ENCODE peak calls at places on chromosomes 4 and X, in four cellular contexts. One of them, this sample, is unnamed.

GRCh38 chr4:183348136-183348535 is 25.9 kb upstream of the CLDN24 start:
- DNase-seq in naive thymus-derived CD4-positive, alpha-beta T cell: no peak
- DNase-seq in cardiac muscle cell: no peak
- DNase-seq in lung: no peak
- DNase-seq in this sample: no peak

GRCh38 chr4:25928956-25929336 is 14.9 kb downstream of the SMIM20 start:
- DNase-seq in cardiac muscle cell: peak; percentile 64
- DNase-seq in lung: no peak
- DNase-seq in naive thymus-derived CD4-positive, alpha-beta T cell: no peak
- DNase-seq in this sample: no peak

GRCh38 chr4:77800077-77800476 is 19.1 kb downstream of the CNOT6L start:
- DNase-seq in cardiac muscle cell: no peak
- DNase-seq in naive thymus-derived CD4-positive, alpha-beta T cell: no peak
- DNase-seq in lung: no peak
- DNase-seq in this sample: no peak

GRCh38 chr4:149845643-149846208 is 30.1 kb upstream of the IQCM start:
- DNase-seq in naive thymus-derived CD4-positive, alpha-beta T cell: no peak
- DNase-seq in lung: no peak
- DNase-seq in cardiac muscle cell: no peak
- DNase-seq in this sample: no peak

GRCh38 chrX:9677098-9677739 is 88.4 kb downstream of the GPR143 start:
- DNase-seq in cardiac muscle cell: peak; percentile 40
- DNase-seq in lung: no peak
- DNase-seq in naive thymus-derived CD4-positive, alpha-beta T cell: no peak
- DNase-seq in this sample: no peak

GRCh38 chrX:108178099-108178498 is 86.5 kb downstream of the ATG4A start:
- DNase-seq in lung: no peak
- DNase-seq in naive thymus-derived CD4-positive, alpha-beta T cell: no peak
- DNase-seq in cardiac muscle cell: no peak
- DNase-seq in this sample: no peak

GRCh38 chr4:16464651-16465050 is 238.4 kb upstream of the TAPT1 start:
- DNase-seq in cardiac muscle cell: peak; percentile 13
- DNase-seq in naive thymus-derived CD4-positive, alpha-beta T cell: no peak
- DNase-seq in lung: no peak
- DNase-seq in this sample: no peak

GRCh38 chrX:80705379-80705778 is 104.3 kb downstream of the BRWD3 start:
- DNase-seq in naive thymus-derived CD4-positive, alpha-beta T cell: no peak
- DNase-seq in cardiac muscle cell: no peak
- DNase-seq in lung: no peak
- DNase-seq in this sample: no peak

GRCh38 chr4:186067757-186068385 is 1.1 kb upstream of the TLR3 start:
- DNase-seq in cardiac muscle cell: peak; percentile 71
- DNase-seq in naive thymus-derived CD4-positive, alpha-beta T cell: no peak
- DNase-seq in lung: peak; percentile 69
- DNase-seq in this sample: no peak

GRCh38 chr4:3945511-3946290 is 179.5 kb downstream of the ADRA2C start:
- DNase-seq in naive thymus-derived CD4-positive, alpha-beta T cell: no peak
- DNase-seq in lung: no peak
- DNase-seq in cardiac muscle cell: no peak
- DNase-seq in this sample: no peak

GRCh38 chr4:177696438-177696966 is 254.3 kb upstream of the AGA start:
- DNase-seq in cardiac muscle cell: no peak
- DNase-seq in lung: no peak
- DNase-seq in naive thymus-derived CD4-positive, alpha-beta T cell: no peak
- DNase-seq in this sample: no peak

GRCh38 chrX:102712216-102712966 is at the start of gene GPRASP2:
- DNase-seq in lung: peak; percentile 47
- DNase-seq in naive thymus-derived CD4-positive, alpha-beta T cell: no peak
- DNase-seq in cardiac muscle cell: peak; percentile 30
- DNase-seq in this sample: peak; percentile 20

GRCh38 chr4:176137626-176138025 is 57.8 kb downstream of the SPATA4 start:
- DNase-seq in naive thymus-derived CD4-positive, alpha-beta T cell: no peak
- DNase-seq in lung: no peak
- DNase-seq in cardiac muscle cell: peak; percentile 10
- DNase-seq in this sample: no peak

GRCh38 chr4:53780736-53781400 is 189.6 kb upstream of the LNX1 start:
- DNase-seq in naive thymus-derived CD4-positive, alpha-beta T cell: no peak
- DNase-seq in cardiac muscle cell: no peak
- DNase-seq in lung: no peak
- DNase-seq in this sample: no peak

GRCh38 chrX:45009371-45010000 is 136.5 kb downstream of the KDM6A start:
- DNase-seq in lung: no peak
- DNase-seq in cardiac muscle cell: no peak
- DNase-seq in naive thymus-derived CD4-positive, alpha-beta T cell: no peak
- DNase-seq in this sample: no peak

GRCh38 chr4:101175896-101176676 is 171.2 kb downstream of the PPP3CA start:
- DNase-seq in cardiac muscle cell: no peak
- DNase-seq in naive thymus-derived CD4-positive, alpha-beta T cell: no peak
- DNase-seq in lung: no peak
- DNase-seq in this sample: no peak

GRCh38 chr4:629916-630641 is 4.7 kb downstream of the PDE6B start:
- DNase-seq in cardiac muscle cell: no peak
- DNase-seq in naive thymus-derived CD4-positive, alpha-beta T cell: no peak
- DNase-seq in lung: no peak
- DNase-seq in this sample: no peak

GRCh38 chr4:152106113-152106763 is 345.4 kb upstream of the GATB start:
- DNase-seq in cardiac muscle cell: peak; percentile 95
- DNase-seq in lung: peak; percentile 66
- DNase-seq in naive thymus-derived CD4-positive, alpha-beta T cell: no peak
- DNase-seq in this sample: no peak

GRCh38 chr4:25783943-25784342 is 78.8 kb downstream of the SEL1L3 start:
- DNase-seq in cardiac muscle cell: peak; percentile 47
- DNase-seq in lung: no peak
- DNase-seq in naive thymus-derived CD4-positive, alpha-beta T cell: no peak
- DNase-seq in this sample: no peak

GRCh38 chr4:26122690-26123089 is 198.1 kb upstream of the RBPJ start:
- DNase-seq in naive thymus-derived CD4-positive, alpha-beta T cell: no peak
- DNase-seq in cardiac muscle cell: no peak
- DNase-seq in lung: no peak
- DNase-seq in this sample: no peak

GRCh38 chr4:76457885-76458284 is 22.9 kb downstream of the SHROOM3 start:
- DNase-seq in cardiac muscle cell: peak; percentile 34
- DNase-seq in lung: no peak
- DNase-seq in naive thymus-derived CD4-positive, alpha-beta T cell: no peak
- DNase-seq in this sample: peak; percentile 8

GRCh38 chrX:123964155-123964554 is 2.6 kb downstream of the STAG2 start:
- DNase-seq in lung: no peak
- DNase-seq in naive thymus-derived CD4-positive, alpha-beta T cell: no peak
- DNase-seq in cardiac muscle cell: peak; percentile 29
- DNase-seq in this sample: no peak

GRCh38 chr4:61556277-61556676 is 356.2 kb downstream of the ADGRL3 start:
- DNase-seq in cardiac muscle cell: no peak
- DNase-seq in lung: no peak
- DNase-seq in naive thymus-derived CD4-positive, alpha-beta T cell: no peak
- DNase-seq in this sample: no peak

GRCh38 chr4:89708903-89709361 is 128.0 kb downstream of the SNCA start:
- DNase-seq in lung: no peak
- DNase-seq in cardiac muscle cell: peak; percentile 85
- DNase-seq in naive thymus-derived CD4-positive, alpha-beta T cell: no peak
- DNase-seq in this sample: no peak

GRCh38 chr4:85776091-85776490 is 301.1 kb downstream of the ARHGAP24 start:
- DNase-seq in cardiac muscle cell: no peak
- DNase-seq in lung: no peak
- DNase-seq in naive thymus-derived CD4-positive, alpha-beta T cell: no peak
- DNase-seq in this sample: no peak

GRCh38 chrX:54825716-54826428 is 18.3 kb downstream of the MAGED2 start:
- DNase-seq in lung: no peak
- DNase-seq in cardiac muscle cell: no peak
- DNase-seq in naive thymus-derived CD4-positive, alpha-beta T cell: no peak
- DNase-seq in this sample: no peak

GRCh38 chr4:83011779-83012630 is 1.4 kb upstream of the LIN54 start:
- DNase-seq in lung: peak; percentile 39
- DNase-seq in cardiac muscle cell: no peak
- DNase-seq in naive thymus-derived CD4-positive, alpha-beta T cell: peak; percentile 7
- DNase-seq in this sample: no peak

GRCh38 chr4:52251864-52252263 is 200.8 kb downstream of the SPATA18 start:
- DNase-seq in lung: no peak
- DNase-seq in cardiac muscle cell: no peak
- DNase-seq in naive thymus-derived CD4-positive, alpha-beta T cell: no peak
- DNase-seq in this sample: no peak

GRCh38 chrX:139842326-139843175 is 90.3 kb downstream of the ATP11C start:
- DNase-seq in cardiac muscle cell: peak; percentile 61
- DNase-seq in naive thymus-derived CD4-positive, alpha-beta T cell: no peak
- DNase-seq in lung: no peak
- DNase-seq in this sample: no peak

GRCh38 chrX:130125090-130125489 is 14.8 kb upstream of the ELF4 start:
- DNase-seq in lung: no peak
- DNase-seq in naive thymus-derived CD4-positive, alpha-beta T cell: no peak
- DNase-seq in cardiac muscle cell: peak; percentile 94
- DNase-seq in this sample: no peak

GRCh38 chr4:139154134-139154421 is 22.9 kb downstream of the ELF2 start:
- DNase-seq in naive thymus-derived CD4-positive, alpha-beta T cell: no peak
- DNase-seq in cardiac muscle cell: no peak
- DNase-seq in lung: no peak
- DNase-seq in this sample: no peak

GRCh38 chr4:73375328-73375741 is 28.8 kb upstream of the ALB start:
- DNase-seq in lung: no peak
- DNase-seq in naive thymus-derived CD4-positive, alpha-beta T cell: no peak
- DNase-seq in cardiac muscle cell: no peak
- DNase-seq in this sample: no peak

GRCh38 chr4:98728433-98728832 is 70.0 kb upstream of the TSPAN5 start:
- DNase-seq in naive thymus-derived CD4-positive, alpha-beta T cell: no peak
- DNase-seq in cardiac muscle cell: peak; percentile 84
- DNase-seq in lung: no peak
- DNase-seq in this sample: peak; percentile 70

GRCh38 chrX:17549005-17549685 is 174.1 kb downstream of the NHS start:
- DNase-seq in lung: no peak
- DNase-seq in cardiac muscle cell: no peak
- DNase-seq in naive thymus-derived CD4-positive, alpha-beta T cell: no peak
- DNase-seq in this sample: no peak

DNA sequence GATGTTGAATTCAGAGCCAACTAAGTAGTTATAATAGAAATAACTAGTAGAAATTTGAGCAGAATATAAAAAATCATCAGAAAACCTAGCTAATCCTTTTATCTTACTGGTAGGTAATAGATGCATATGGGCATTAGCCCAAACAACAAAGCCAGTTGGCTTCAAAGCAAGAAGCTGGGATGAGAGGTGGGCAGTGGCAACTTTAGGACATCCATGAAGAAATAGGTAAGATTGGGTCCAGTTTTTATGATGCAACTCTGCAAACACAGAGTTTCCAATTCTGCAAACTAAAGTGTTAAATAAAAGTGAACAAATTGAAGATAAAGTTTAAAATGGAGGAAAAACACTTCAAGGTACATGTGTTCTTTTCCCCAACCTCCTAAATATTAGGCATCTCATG is 5.1 kb downstream of the PGRMC2 start:
- DNase-seq in naive thymus-derived CD4-positive, alpha-beta T cell: no peak
- DNase-seq in cardiac muscle cell: no peak
- DNase-seq in lung: no peak
- DNase-seq in this sample: no peak
- H3K36me3 ChIP-seq in naive thymus-derived CD4-positive, alpha-beta T cell: no peaks in the 10 kb centered on the region
- H3K36me3 ChIP-seq in cardiac muscle cell: no peaks in the 10 kb centered on the region
- H3K36me3 ChIP-seq in lung: peaks cover 1% of the 10 kb centered on the region
- H3K36me3 ChIP-seq in this sample: peaks cover 45% of the 10 kb centered on the region

GRCh38 chr4:94225449-94225848 is 17.8 kb downstream of the SMARCAD1 start:
- DNase-seq in naive thymus-derived CD4-positive, alpha-beta T cell: no peak
- DNase-seq in lung: no peak
- DNase-seq in cardiac muscle cell: no peak
- DNase-seq in this sample: no peak
- H3K36me3 ChIP-seq in naive thymus-derived CD4-positive, alpha-beta T cell: no peaks in the 10 kb centered on the region
- H3K36me3 ChIP-seq in lung: peaks cover 2% of the 10 kb centered on the region
- H3K36me3 ChIP-seq in cardiac muscle cell: peaks cover 5% of the 10 kb centered on the region
- H3K36me3 ChIP-seq in this sample: peaks cover 64% of the 10 kb centered on the region

DNA sequence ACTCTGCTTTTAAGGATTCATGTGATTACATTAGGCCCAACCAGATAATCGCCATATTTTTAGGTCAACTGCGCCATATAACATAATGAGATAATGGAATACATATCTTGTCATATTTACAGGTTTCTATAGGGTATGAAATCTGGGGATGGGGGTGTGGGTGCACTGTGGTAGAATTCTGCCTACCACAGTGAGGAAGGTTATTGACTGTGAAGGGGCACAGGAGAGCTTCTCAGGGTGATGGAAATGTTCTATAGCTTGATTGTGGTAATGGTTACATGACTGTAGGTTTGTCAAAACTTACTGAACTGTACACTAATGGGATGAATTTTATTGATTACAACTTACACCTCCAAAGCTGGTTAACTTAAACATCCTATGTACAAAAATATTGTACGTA is 15.9 kb downstream of the USP53 start:
- DNase-seq in naive thymus-derived CD4-positive, alpha-beta T cell: no peak
- DNase-seq in lung: no peak
- DNase-seq in cardiac muscle cell: no peak
- DNase-seq in this sample: no peak
- H3K36me3 ChIP-seq in naive thymus-derived CD4-positive, alpha-beta T cell: no peaks in the 10 kb centered on the region
- H3K36me3 ChIP-seq in lung: peaks cover 4% of the 10 kb centered on the region
- H3K36me3 ChIP-seq in cardiac muscle cell: peaks cover 6% of the 10 kb centered on the region
- H3K36me3 ChIP-seq in this sample: no peaks in the 10 kb centered on the region

GRCh38 chr4:113677333-113677732 is 84.2 kb downstream of the CAMK2D start:
- DNase-seq in lung: no peak
- DNase-seq in naive thymus-derived CD4-positive, alpha-beta T cell: peak; percentile 29
- DNase-seq in cardiac muscle cell: no peak
- DNase-seq in this sample: no peak
- H3K36me3 ChIP-seq in lung: no peaks in the 10 kb centered on the region
- H3K36me3 ChIP-seq in naive thymus-derived CD4-positive, alpha-beta T cell: no peaks in the 10 kb centered on the region
- H3K36me3 ChIP-seq in cardiac muscle cell: no peaks in the 10 kb centered on the region
- H3K36me3 ChIP-seq in this sample: no peaks in the 10 kb centered on the region

GRCh38 chr4:158845166-158846041 is 76.6 kb downstream of the FNIP2 start:
- DNase-seq in lung: no peak
- DNase-seq in cardiac muscle cell: no peak
- DNase-seq in naive thymus-derived CD4-positive, alpha-beta T cell: no peak
- DNase-seq in this sample: no peak
- H3K36me3 ChIP-seq in lung: peaks cover 25% of the 10 kb centered on the region
- H3K36me3 ChIP-seq in cardiac muscle cell: peaks cover 16% of the 10 kb centered on the region
- H3K36me3 ChIP-seq in naive thymus-derived CD4-positive, alpha-beta T cell: no peaks in the 10 kb centered on the region
- H3K36me3 ChIP-seq in this sample: no peaks in the 10 kb centered on the region

DNA sequence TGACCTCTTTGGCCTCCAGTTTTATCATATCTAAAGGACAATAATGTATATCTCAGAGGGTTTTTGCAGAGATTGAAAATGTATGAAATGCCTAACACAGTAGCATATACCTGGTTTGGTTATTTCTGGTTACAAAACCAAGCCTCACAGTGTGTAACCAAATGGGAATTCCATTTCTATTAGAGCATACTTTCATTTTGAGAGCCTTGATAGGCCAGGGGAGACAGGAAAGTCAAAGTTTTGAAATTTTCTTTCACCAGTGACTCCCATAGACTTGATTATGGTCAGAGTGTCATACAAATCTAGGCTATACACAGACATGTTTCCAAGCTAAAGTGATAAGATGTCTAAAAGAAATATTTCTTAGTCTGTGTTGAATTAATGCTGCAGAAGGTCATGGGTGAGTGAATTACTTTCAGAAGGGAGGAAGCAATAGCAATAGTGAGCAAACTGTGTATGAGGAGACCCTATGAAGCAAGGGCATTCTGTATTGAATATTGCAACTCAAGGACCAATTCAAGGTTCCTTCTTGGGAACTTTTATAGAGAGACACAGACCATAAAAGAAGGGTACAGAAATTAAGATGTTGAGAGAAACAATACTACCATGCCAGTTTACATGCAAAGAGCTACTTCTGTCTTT is 151.1 kb downstream of the PDE5A start:
- DNase-seq in lung: no peak
- DNase-seq in cardiac muscle cell: no peak
- DNase-seq in naive thymus-derived CD4-positive, alpha-beta T cell: no peak
- DNase-seq in this sample: no peak
- H3K36me3 ChIP-seq in lung: peaks cover 6% of the 10 kb centered on the region
- H3K36me3 ChIP-seq in cardiac muscle cell: peaks cover 49% of the 10 kb centered on the region
- H3K36me3 ChIP-seq in naive thymus-derived CD4-positive, alpha-beta T cell: no peaks in the 10 kb centered on the region
- H3K36me3 ChIP-seq in this sample: peaks cover 74% of the 10 kb centered on the region